ENCODE peak calls at places on chromosomes 12 and 14, in four cellular contexts. J is WTC11, D is HepG2, Y is K562. O is an unnamed sample.

GRCh38 chr12:46938071-46938678 is 112.4 kb upstream of the SLC38A4 start:
- DNase-seq in J (no peak), D (peak; percentile 40), Y (no peak), O (no peak)

GRCh38 chr12:84198294-84198946 is 714.2 kb downstream of the SLC6A15 start:
- DNase-seq in J (no peak), D (no peak), Y (no peak), O (no peak)

GRCh38 chr14:36258241-36258640 is 62.2 kb downstream of the MBIP start:
- DNase-seq in J (no peak), D (no peak), Y (no peak), O (no peak)

GRCh38 chr14:92397140-92397815 is 74.3 kb downstream of the SLC24A4 start:
- DNase-seq in Y (no peak), J (no peak), D (no peak), O (no peak)

GRCh38 chr14:96567289-96567899 is 65.2 kb downstream of the PAPOLA start:
- DNase-seq in J (no peak), Y (no peak), D (peak; percentile 21), O (no peak)

GRCh38 chr12:25806271-25806670 is 152.2 kb upstream of the RASSF8 start:
- DNase-seq in J (no peak), D (no peak), Y (no peak), O (no peak)

GRCh38 chr14:105053996-105054395 is 11.2 kb downstream of the GPR132 start:
- DNase-seq in J (no peak), D (no peak), Y (no peak), O (no peak)

GRCh38 chr12:15823360-15824128 is 34.4 kb upstream of the EPS8 start:
- DNase-seq in D (peak; percentile 88), J (no peak), Y (no peak), O (no peak)

GRCh38 chr12:95259368-95259767 is 41.8 kb downstream of the VEZT start:
- DNase-seq in J (no peak), D (no peak), Y (no peak), O (no peak)

GRCh38 chr14:63245893-63246292 is 41.6 kb downstream of the RHOJ start:
- DNase-seq in D (no peak), Y (no peak), J (no peak), O (no peak)

GRCh38 chr14:105059917-105060565 is 5.2 kb downstream of the GPR132 start:
- DNase-seq in J (no peak), D (no peak), Y (no peak), O (no peak)

GRCh38 chr14:63852271-63852816 is 460 bp upstream of the SYNE2 start:
- DNase-seq in D (no peak), J (no peak), Y (no peak), O (no peak)

GRCh38 chr12:113409462-113410124 is 5.9 kb upstream of the SDS start:
- DNase-seq in D (no peak), Y (no peak), J (no peak), O (no peak)

GRCh38 chr12:113418213-113418879 is 3.8 kb upstream of the SDSL start:
- DNase-seq in D (peak; percentile 80), Y (no peak), J (no peak), O (no peak)

GRCh38 chr12:113416091-113416754 is 6.0 kb upstream of the SDSL start:
- DNase-seq in J (no peak), Y (no peak), D (no peak), O (no peak)

GRCh38 chr12:113414519-113415038 is 7.6 kb upstream of the SDSL start:
- DNase-seq in Y (no peak), J (no peak), D (no peak), O (no peak)

DNA sequence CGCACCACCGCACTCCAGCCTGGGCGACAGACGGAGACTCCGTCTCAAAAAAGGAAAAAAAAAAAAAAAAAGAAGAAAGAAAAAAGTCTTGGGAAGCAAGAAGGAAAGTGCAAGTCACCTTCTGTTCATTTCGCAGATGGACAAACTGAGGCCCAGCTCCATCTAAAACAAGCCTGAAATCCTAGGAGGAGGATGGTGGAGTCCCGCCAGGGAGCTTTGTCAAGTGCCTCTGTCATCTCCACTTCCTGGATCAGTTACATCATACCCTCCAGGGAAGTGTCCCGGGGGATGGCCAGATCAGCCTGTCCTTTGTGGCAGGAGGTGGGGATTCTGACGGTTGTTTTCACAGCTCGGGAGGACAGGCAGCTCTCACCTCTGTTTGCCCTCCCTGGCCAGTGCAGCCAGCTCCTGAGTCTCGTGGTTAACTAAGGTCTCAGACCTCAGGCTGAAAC is 8.7 kb upstream of the SDSL start:
- DNase-seq in D (peak; percentile 56), J (no peak), Y (peak; percentile 35), O (no peak)
- TF ChIP-seq ELF4 in D (no peak), J (no peak), Y (no peak), O (no peak)

DNA sequence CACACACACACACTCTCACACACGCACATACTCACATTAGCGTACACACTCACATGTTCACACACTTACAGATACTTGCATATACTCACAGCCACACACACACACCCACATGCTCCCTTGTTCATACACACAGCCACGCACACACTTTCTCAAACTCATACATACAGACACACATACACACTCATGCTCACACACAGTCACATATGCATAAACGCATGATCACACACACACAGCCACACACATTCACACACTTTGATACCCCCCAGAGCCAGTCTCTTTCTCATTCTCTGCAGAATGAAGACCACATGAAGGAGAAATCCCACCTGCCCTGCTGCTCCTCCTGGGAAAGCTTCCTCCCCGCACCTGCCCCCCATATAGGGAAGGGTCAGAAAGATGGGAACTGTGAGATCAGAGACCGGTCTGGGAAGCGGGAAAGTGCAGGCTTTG is 105.0 kb upstream of the MED13L start:
- DNase-seq in J (no peak), Y (no peak), D (no peak), O (no peak)
- TF ChIP-seq ELF4 in J (no peak), Y (no peak), D (no peak), O (no peak)

DNA sequence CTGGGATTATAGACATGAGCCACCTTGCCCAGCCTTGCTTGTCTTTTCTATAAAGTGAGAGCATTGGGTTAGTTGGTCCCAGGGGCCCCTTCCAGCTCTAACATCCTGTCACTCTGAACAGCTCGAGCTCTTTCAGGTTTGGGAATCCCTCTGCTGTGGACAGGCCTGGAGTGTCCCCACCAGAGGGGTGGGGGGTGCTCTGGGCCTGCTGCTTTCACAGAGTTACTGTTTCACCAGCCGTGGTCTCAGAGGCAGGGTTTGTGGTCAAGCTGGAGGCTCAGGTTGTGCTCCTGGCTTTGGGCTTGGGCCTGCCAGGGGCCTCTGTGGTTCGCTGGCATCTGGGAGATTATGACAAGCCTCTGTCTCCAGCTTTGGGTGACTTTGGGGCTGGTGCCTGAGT is 59.7 kb downstream of the FBXL14 start:
- DNase-seq in Y (no peak), J (no peak), D (no peak), O (no peak)
- TF ChIP-seq ELF4 in Y (no peak), J (no peak), D (no peak), O (no peak)

GRCh38 chr12:3431685-3432084 is 59.3 kb upstream of the PRMT8 start:
- DNase-seq in J (no peak), D (no peak), Y (no peak), O (no peak)

GRCh38 chr12:3428631-3429030 is 62.4 kb upstream of the PRMT8 start:
- DNase-seq in Y (no peak), D (no peak), J (no peak), O (no peak)

GRCh38 chr12:3432868-3433267 is 58.1 kb upstream of the PRMT8 start:
- DNase-seq in J (no peak), D (no peak), Y (no peak), O (no peak)

GRCh38 chr12:3427956-3428355 is 63.0 kb upstream of the PRMT8 start:
- DNase-seq in Y (no peak), D (no peak), J (no peak), O (no peak)

DNA sequence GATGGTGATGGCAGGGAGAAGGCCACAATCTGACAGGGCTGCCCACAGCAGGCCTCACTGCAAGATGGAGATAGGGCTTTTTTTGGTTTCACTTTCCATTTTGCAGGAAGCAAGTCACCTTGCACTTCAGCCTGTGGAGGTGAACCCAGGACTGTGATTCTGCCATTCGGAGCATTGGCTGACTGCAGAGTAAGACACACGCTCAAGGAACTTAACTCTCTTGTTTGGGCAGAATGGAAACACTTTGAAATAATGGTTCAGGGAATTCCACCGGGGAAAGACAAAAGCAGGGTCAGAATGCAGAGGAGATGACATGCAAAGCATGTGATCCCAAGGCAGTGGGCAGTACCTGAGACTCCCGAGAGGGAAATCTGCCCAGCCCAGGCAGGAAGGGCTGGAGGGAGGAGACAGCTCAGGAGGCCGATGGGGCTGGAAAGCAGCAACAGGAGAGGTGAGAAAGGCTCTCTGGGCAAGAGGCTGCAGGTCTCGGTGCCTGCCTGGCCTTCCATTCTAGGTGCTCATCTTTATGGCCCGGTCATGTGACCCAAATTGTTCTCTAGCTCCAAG is 58.7 kb upstream of the PRMT8 start:
- DNase-seq in Y (no peak), J (peak; percentile 44), D (peak; percentile 14), O (no peak)
- TF ChIP-seq ELF4 in Y (no peak), J (no peak), D (no peak), O (no peak)

DNA sequence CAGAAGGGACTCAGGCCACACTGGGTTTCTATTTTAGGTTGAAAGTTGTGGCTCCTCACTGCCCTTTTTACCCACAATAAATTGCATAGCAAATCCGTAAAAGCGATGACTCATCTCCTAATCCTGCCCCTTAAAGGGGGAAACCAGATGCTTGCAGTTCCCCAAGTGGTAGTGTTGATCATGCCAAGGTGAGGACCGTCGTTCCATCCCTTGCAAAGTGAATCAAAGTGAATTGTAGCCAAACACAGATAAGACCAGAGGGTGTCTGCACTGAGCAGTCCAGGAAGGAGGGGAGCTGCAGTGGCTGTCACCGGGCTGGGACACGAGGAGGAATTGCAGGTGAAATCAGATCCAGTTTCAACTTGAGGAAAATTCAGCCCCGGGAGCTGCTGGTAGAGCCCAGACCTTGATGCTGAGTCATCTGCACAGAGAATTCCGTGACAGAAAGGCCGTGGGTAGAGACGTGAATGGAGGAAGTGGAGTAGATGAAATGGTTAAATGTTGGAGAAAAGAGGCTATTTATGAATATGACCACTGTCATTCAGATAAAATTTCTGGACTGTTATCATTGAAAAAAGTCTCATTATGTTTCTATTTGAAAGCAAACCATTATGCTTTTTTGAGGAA is 44.2 kb upstream of the MMP17 start:
- DNase-seq in Y (no peak), J (peak; percentile 41), D (no peak), O (no peak)
- TF ChIP-seq ELF4 in Y (no peak), J (no peak), D (no peak), O (no peak)